ENCODE peak calls at places on chromosome 9, in nine cellular contexts. Y, C, Q, U, A, V, O, Z and L are unnamed samples.
A peak's percentile ranks its signal among the peaks of the same experiment; 100 is the strongest.

GRCh38 chr9:113461285-113461684 is 2.2 kb upstream of the RGS3 start:
- DNase-seq in Y (no peak), C (no peak), Q (no peak), U (no peak), A (no peak), V (no peak), O (no peak), Z (no peak), L (no peak)

GRCh38 chr9:127523312-127523851 is 72.1 kb downstream of the LRSAM1 start:
- DNase-seq in Y (no peak), C (no peak), Q (no peak), U (no peak), A (no peak), V (no peak), O (peak; percentile 29), Z (no peak), L (peak; percentile 56)

GRCh38 chr9:79054500-79054899 is 517.3 kb upstream of the TLE4 start:
- DNase-seq in Y (no peak), C (no peak), Q (no peak), U (no peak), A (no peak), V (no peak), O (no peak), Z (no peak), L (no peak)

GRCh38 chr9:81588148-81588874 is 101.0 kb downstream of the TLE1 start:
- DNase-seq in Y (no peak), C (no peak), Q (no peak), U (no peak), A (no peak), V (no peak), O (peak; percentile 51), Z (no peak), L (peak; percentile 56)

GRCh38 chr9:89677696-89678393 is 73.0 kb downstream of the GADD45G start:
- DNase-seq in Y (no peak), C (no peak), Q (no peak), U (peak; percentile 93), A (no peak), V (no peak), O (no peak), Z (no peak), L (no peak)

GRCh38 chr9:2934883-2935282 is 91.0 kb upstream of the PUM3 start:
- DNase-seq in Y (no peak), C (no peak), Q (no peak), U (no peak), A (no peak), V (no peak), O (no peak), Z (no peak), L (no peak)

GRCh38 chr9:88994820-88995180 is 3.5 kb downstream of the S1PR3 start:
- DNase-seq in Y (no peak), C (no peak), Q (no peak), U (no peak), A (no peak), V (no peak), O (no peak), Z (no peak), L (no peak)

GRCh38 chr9:122446819-122447484 is 30.8 kb downstream of the OR1J1 start:
- DNase-seq in Y (no peak), C (no peak), Q (no peak), U (no peak), A (no peak), V (no peak), O (no peak), Z (no peak), L (no peak)

GRCh38 chr9:81613002-81613750 is 76.2 kb downstream of the TLE1 start:
- DNase-seq in Y (no peak), C (no peak), Q (peak; percentile 56), U (no peak), A (peak; percentile 45), V (no peak), O (peak; percentile 46), Z (peak; percentile 27), L (no peak)

GRCh38 chr9:107478805-107479204 is 10.8 kb downstream of the KLF4 start:
- DNase-seq in Y (no peak), C (no peak), Q (no peak), U (no peak), A (no peak), V (no peak), O (no peak), Z (no peak), L (no peak)

GRCh38 chr9:124940521-124940893 is 376 bp downstream of the GOLGA1 start:
- DNase-seq in Y (no peak), C (no peak), Q (no peak), U (no peak), A (no peak), V (peak; percentile 93), O (no peak), Z (peak; percentile 51), L (no peak)

GRCh38 chr9:124214596-124215550 is 42.9 kb upstream of the NEK6 start:
- DNase-seq in Y (no peak), C (no peak), Q (no peak), U (no peak), A (no peak), V (no peak), O (no peak), Z (no peak), L (no peak)

GRCh38 chr9:495739-496138 is 281.1 kb downstream of the DOCK8 start:
- DNase-seq in Y (no peak), C (no peak), Q (no peak), U (peak; percentile 31), A (no peak), V (no peak), O (no peak), Z (no peak), L (no peak)

GRCh38 chr9:91426123-91426745 is 2.6 kb upstream of the NFIL3 start:
- DNase-seq in Y (peak; percentile 46), C (no peak), Q (no peak), U (no peak), A (no peak), V (peak; percentile 73), O (no peak), Z (no peak), L (peak; percentile 74)

GRCh38 chr9:96009690-96010477 is 134.4 kb downstream of the ERCC6L2 start:
- DNase-seq in Y (peak; percentile 64), C (peak; percentile 88), Q (no peak), U (no peak), A (no peak), V (no peak), O (no peak), Z (no peak), L (peak; percentile 56)

GRCh38 chr9:36113999-36114398 is 22.5 kb upstream of the GLIPR2 start:
- DNase-seq in Y (no peak), C (no peak), Q (no peak), U (no peak), A (no peak), V (no peak), O (no peak), Z (no peak), L (no peak)

GRCh38 chr9:104850771-104851170 is 77.2 kb downstream of the ABCA1 start:
- DNase-seq in Y (no peak), C (no peak), Q (no peak), U (no peak), A (no peak), V (no peak), O (no peak), Z (no peak), L (no peak)

GRCh38 chr9:27124151-27124550 is 15.1 kb downstream of the TEK start:
- DNase-seq in Y (no peak), C (no peak), Q (no peak), U (no peak), A (no peak), V (no peak), O (no peak), Z (no peak), L (no peak)

GRCh38 chr9:89872913-89873707 is 268.3 kb downstream of the GADD45G start:
- DNase-seq in Y (no peak), C (no peak), Q (peak; percentile 58), U (no peak), A (no peak), V (no peak), O (no peak), Z (no peak), L (no peak)

GRCh38 chr9:136827794-136828473 is 14.3 kb upstream of the AJM1 start:
- DNase-seq in Y (no peak), C (peak; percentile 38), Q (no peak), U (no peak), A (peak; percentile 7), V (no peak), O (no peak), Z (no peak), L (no peak)

GRCh38 chr9:12790883-12791282 is 16.1 kb downstream of the LURAP1L start:
- DNase-seq in Y (no peak), C (no peak), Q (no peak), U (no peak), A (no peak), V (no peak), O (no peak), Z (no peak), L (no peak)
- H3K4me1 ChIP-seq in Y (no peaks in the 10 kb centered on the region), C (no peaks in the 10 kb centered on the region), Q (peaks cover 10% of the 10 kb centered on the region), U (no peaks in the 10 kb centered on the region), A (peaks cover 22% of the 10 kb centered on the region), V (no peaks in the 10 kb centered on the region), O (no peaks in the 10 kb centered on the region), Z (peaks cover 9% of the 10 kb centered on the region), L (no peaks in the 10 kb centered on the region)

GRCh38 chr9:73093016-73093739 is 58.5 kb upstream of the ANXA1 start:
- DNase-seq in Y (no peak), C (no peak), Q (no peak), U (no peak), A (no peak), V (no peak), O (no peak), Z (no peak), L (no peak)
- H3K4me3 ChIP-seq in Y (no peak overlapping the region), C (no peak overlapping the region), Q (no peak overlapping the region), U (no peak overlapping the region), A (peak overlapping the region; percentile 34), V (no peak overlapping the region), O (no peak overlapping the region), Z (no peak overlapping the region), L (no peak overlapping the region)

GRCh38 chr9:14275331-14275730 is 38.6 kb downstream of the NFIB start:
- DNase-seq in Y (no peak), C (no peak), Q (no peak), U (no peak), A (no peak), V (no peak), O (no peak), Z (no peak), L (no peak)
- H3K4me1 ChIP-seq in Y (no peaks in the 10 kb centered on the region), C (no peaks in the 10 kb centered on the region), Q (peaks cover 76% of the 10 kb centered on the region), U (peaks cover 12% of the 10 kb centered on the region), A (peaks cover 100% of the 10 kb centered on the region), V (peaks cover 24% of the 10 kb centered on the region), O (no peaks in the 10 kb centered on the region), Z (peaks cover 43% of the 10 kb centered on the region), L (peaks cover 11% of the 10 kb centered on the region)

GRCh38 chr9:92671323-92671722 is 1.4 kb upstream of the IPPK start:
- DNase-seq in Y (no peak), C (no peak), Q (peak; percentile 33), U (no peak), A (peak; percentile 47), V (no peak), O (no peak), Z (peak; percentile 69), L (no peak)
- H3K4me3 ChIP-seq in Y (no peak overlapping the region), C (peak overlapping the region; percentile 99), Q (peak overlapping the region; percentile 94), U (no peak overlapping the region), A (peak overlapping the region; percentile 91), V (peak overlapping the region; percentile 77), O (no peak overlapping the region), Z (peak overlapping the region; percentile 94), L (no peak overlapping the region)